ENCODE peak calls at places on chromosomes 6 and 20, in eight cellular contexts. F, O, I, V, R, W, H and J are unnamed samples.

GRCh38 chr6:32895006-32895345 is 41.0 kb downstream of the PSMB9 start:
- DNase-seq in R (no peak), F (no peak), W (no peak), I (no peak), V (no peak), O (no peak), H (no peak), J (no peak)

GRCh38 chr20:18511566-18511965 is 3.8 kb downstream of the SEC23B start:
- DNase-seq in H (no peak), F (no peak), O (no peak), W (no peak), R (no peak), I (no peak), V (no peak), J (no peak)

GRCh38 chr6:10951675-10952282 is 64.9 kb downstream of the SYCP2L start:
- DNase-seq in I (no peak), V (no peak), H (no peak), R (no peak), W (peak), O (peak), F (peak), J (no peak)

GRCh38 chr6:165952514-165952913 is 215.1 kb downstream of the TBXT start:
- DNase-seq in H (no peak), R (no peak), I (no peak), W (no peak), V (no peak), O (no peak), F (no peak), J (no peak)

GRCh38 chr20:12153616-12154015 is 235.9 kb downstream of the BTBD3 start:
- DNase-seq in H (no peak), O (no peak), I (no peak), V (no peak), W (peak), F (no peak), R (no peak), J (no peak)

GRCh38 chr6:158642097-158642601 is 2.4 kb downstream of the DYNLT1 start:
- DNase-seq in V (no peak), R (no peak), W (peak), F (peak), O (no peak), H (no peak), I (no peak), J (no peak)

GRCh38 chr6:36349240-36349639 is 12.6 kb upstream of the BNIP5 start:
- DNase-seq in O (peak), R (no peak), H (no peak), W (no peak), I (no peak), V (no peak), F (no peak), J (no peak)

GRCh38 chr6:111445786-111446395 is 37.1 kb downstream of the REV3L start:
- DNase-seq in O (no peak), W (peak), V (no peak), I (no peak), R (no peak), H (no peak), F (no peak), J (no peak)

GRCh38 chr6:40336986-40337780 is 250.0 kb downstream of the LRFN2 start:
- DNase-seq in V (no peak), O (no peak), F (no peak), W (no peak), H (no peak), R (no peak), I (no peak), J (no peak)

GRCh38 chr6:132734694-132735236 is 20.9 kb upstream of the VNN1 start:
- DNase-seq in V (no peak), W (peak), I (no peak), H (no peak), F (no peak), R (no peak), O (no peak), J (no peak)

GRCh38 chr6:127932708-127933107 is 31.9 kb upstream of the THEMIS start:
- DNase-seq in I (no peak), O (no peak), H (no peak), R (no peak), F (no peak), V (no peak), W (no peak), J (no peak)